ENCODE peak calls at places on chromosomes 1 and 21, in nine cellular contexts. I, Q, V, F, X, M, E, P and U are unnamed samples. For H3K36me3, the result is how much of the 10 kb centered on the place peaks cover.

GRCh38 chr1:219293440-219293839 is 119.8 kb downstream of the LYPLAL1 start:
- DNase-seq in X (no peak), I (no peak), V (no peak), F (no peak), M (no peak), P (no peak), E (no peak), Q (no peak), U (no peak)

GRCh38 chr21:17612565-17613241 is at the start of gene BTG3:
- DNase-seq in P (peak), I (peak), E (peak), Q (peak), V (peak), M (peak), X (peak), F (peak), U (no peak)

GRCh38 chr1:47407481-47407880 is 8.6 kb upstream of the FOXE3 start:
- DNase-seq in X (no peak), E (no peak), F (no peak), I (no peak), Q (no peak), M (no peak), P (no peak), V (no peak), U (no peak)

GRCh38 chr1:174052621-174053020 is 30.5 kb upstream of the RC3H1 start:
- DNase-seq in F (no peak), I (no peak), X (no peak), E (no peak), Q (no peak), V (no peak), P (no peak), M (no peak), U (no peak)

GRCh38 chr1:180181048-180181447 is 26.4 kb downstream of the QSOX1 start:
- DNase-seq in Q (no peak), P (no peak), E (peak), X (no peak), V (peak), F (no peak), M (peak), I (no peak), U (no peak)

GRCh38 chr1:230744382-230744781 is 2.8 kb upstream of the CAPN9 start:
- DNase-seq in I (no peak), P (no peak), X (no peak), M (no peak), V (no peak), E (no peak), Q (no peak), F (no peak), U (no peak)

GRCh38 chr1:211750599-211750998 is 75.2 kb upstream of the NEK2 start:
- DNase-seq in F (no peak), E (no peak), I (no peak), M (no peak), P (no peak), V (no peak), X (no peak), Q (no peak), U (no peak)

GRCh38 chr1:24902471-24902891 is 27.6 kb downstream of the RUNX3 start:
- DNase-seq in E (no peak), P (no peak), M (no peak), X (no peak), F (no peak), I (peak), Q (no peak), V (no peak), U (no peak)

GRCh38 chr1:173112129-173112528 is 61.4 kb upstream of the TNFSF18 start:
- DNase-seq in E (no peak), X (no peak), V (no peak), M (no peak), P (no peak), Q (no peak), I (no peak), F (no peak), U (no peak)

GRCh38 chr1:74426208-74426932 is 86.0 kb downstream of the LRRC53 start:
- DNase-seq in P (no peak), X (no peak), E (no peak), V (no peak), Q (no peak), M (no peak), I (no peak), F (no peak), U (no peak)

GRCh38 chr1:149845416-149845815 is 54.0 kb upstream of the BOLA1 start:
- DNase-seq in P (no peak), I (no peak), Q (no peak), F (no peak), V (no peak), X (no peak), M (no peak), E (no peak), U (no peak)

GRCh38 chr1:211726467-211726866 is 51.0 kb upstream of the NEK2 start:
- DNase-seq in P (no peak), I (no peak), F (no peak), V (no peak), M (no peak), E (no peak), Q (no peak), X (no peak), U (no peak)

GRCh38 chr1:8078176-8078671 is 52.1 kb upstream of the ERRFI1 start:
- DNase-seq in F (no peak), Q (peak), P (no peak), X (no peak), E (no peak), V (no peak), M (peak), I (no peak), U (no peak)

GRCh38 chr1:218829143-218829542 is 344.5 kb upstream of the LYPLAL1 start:
- DNase-seq in X (no peak), M (peak), F (no peak), I (no peak), Q (no peak), V (no peak), E (no peak), P (no peak), U (no peak)

GRCh38 chr1:1090424-1091343 is 16.6 kb upstream of the RNF223 start:
- DNase-seq in Q (no peak), P (no peak), V (no peak), I (no peak), F (no peak), E (peak), M (no peak), X (no peak), U (no peak)

GRCh38 chr1:50488403-50488802 is 65.2 kb upstream of the DMRTA2 start:
- DNase-seq in I (no peak), P (no peak), F (no peak), Q (no peak), X (no peak), E (no peak), V (no peak), M (no peak), U (no peak)

GRCh38 chr1:115089443-115090340 is at the start of gene TSPAN2:
- DNase-seq in F (peak), V (no peak), E (peak), M (peak), P (peak), X (peak), Q (peak), I (peak), U (no peak)

GRCh38 chr21:36980280-36981048 is 14.0 kb upstream of the HLCS start:
- DNase-seq in E (peak), M (no peak), I (peak), X (no peak), Q (peak), F (no peak), P (no peak), V (no peak), U (no peak)

GRCh38 chr21:40719615-40720014 is 127.3 kb downstream of the DSCAM start:
- DNase-seq in F (no peak), Q (no peak), P (no peak), M (no peak), V (no peak), I (no peak), X (no peak), E (no peak), U (no peak)

GRCh38 chr1:90550616-90551406 is 166.3 kb downstream of the BARHL2 start:
- DNase-seq in X (no peak), V (no peak), E (no peak), F (peak), I (no peak), Q (no peak), P (no peak), M (no peak), U (no peak)

GRCh38 chr1:208942394-208942793 is 641.1 kb upstream of the CAMK1G start:
- DNase-seq in F (no peak), Q (no peak), V (no peak), M (no peak), I (no peak), P (no peak), E (no peak), X (no peak), U (no peak)

GRCh38 chr21:46212721-46213484 is 15.7 kb downstream of the LSS start:
- DNase-seq in V (no peak), X (no peak), Q (no peak), M (no peak), I (no peak), E (peak), P (no peak), F (no peak), U (no peak)

GRCh38 chr1:239742416-239743109 is 349.1 kb upstream of the FMN2 start:
- DNase-seq in P (no peak), I (no peak), V (no peak), F (no peak), Q (no peak), E (no peak), X (no peak), M (no peak), U (no peak)

GRCh38 chr1:110596312-110596711 is 9.8 kb downstream of the KCNA2 start:
- DNase-seq in M (no peak), Q (no peak), P (no peak), X (no peak), V (no peak), F (no peak), I (no peak), E (no peak), U (no peak)

GRCh38 chr21:34358866-34359265 is 4.9 kb upstream of the KCNE2 start:
- DNase-seq in Q (no peak), I (no peak), F (no peak), V (no peak), M (no peak), E (no peak), X (no peak), P (no peak), U (no peak)

GRCh38 chr1:3456449-3456963 is 2.0 kb downstream of the ARHGEF16 start:
- DNase-seq in V (no peak), I (peak), P (no peak), M (no peak), F (no peak), X (no peak), E (no peak), Q (no peak), U (no peak)

GRCh38 chr1:91555821-91556531 is 55.3 kb downstream of the CDC7 start:
- DNase-seq in Q (no peak), X (peak), M (peak), I (no peak), E (no peak), P (no peak), F (no peak), V (no peak), U (no peak)

GRCh38 chr1:175600721-175601440 is 142.5 kb downstream of the TNR start:
- DNase-seq in M (no peak), I (no peak), P (no peak), Q (no peak), X (no peak), E (no peak), F (no peak), V (no peak), U (no peak)

GRCh38 chr1:30522031-30523004 is 201.1 kb downstream of the MATN1 start:
- DNase-seq in I (no peak), P (no peak), Q (no peak), V (no peak), M (no peak), E (peak), X (no peak), F (no peak), U (no peak)

GRCh38 chr1:15000671-15001070 is 152.9 kb upstream of the TMEM51 start:
- DNase-seq in Q (no peak), P (no peak), V (no peak), E (no peak), F (no peak), M (no peak), X (no peak), I (no peak), U (no peak)

GRCh38 chr1:165894591-165894990 is 67.2 kb downstream of the UCK2 start:
- DNase-seq in Q (no peak), V (no peak), X (no peak), M (peak), I (no peak), P (no peak), E (no peak), F (no peak), U (no peak)

GRCh38 chr1:156435551-156436318 is 64.8 kb downstream of the MEF2D start:
- DNase-seq in M (no peak), Q (no peak), E (no peak), V (no peak), P (no peak), F (no peak), X (no peak), I (peak), U (no peak)

GRCh38 chr1:67479146-67479891 is 49.1 kb upstream of the SERBP1 start:
- DNase-seq in F (no peak), V (no peak), E (peak), I (peak), M (no peak), X (no peak), P (peak), Q (peak), U (no peak)

DNA sequence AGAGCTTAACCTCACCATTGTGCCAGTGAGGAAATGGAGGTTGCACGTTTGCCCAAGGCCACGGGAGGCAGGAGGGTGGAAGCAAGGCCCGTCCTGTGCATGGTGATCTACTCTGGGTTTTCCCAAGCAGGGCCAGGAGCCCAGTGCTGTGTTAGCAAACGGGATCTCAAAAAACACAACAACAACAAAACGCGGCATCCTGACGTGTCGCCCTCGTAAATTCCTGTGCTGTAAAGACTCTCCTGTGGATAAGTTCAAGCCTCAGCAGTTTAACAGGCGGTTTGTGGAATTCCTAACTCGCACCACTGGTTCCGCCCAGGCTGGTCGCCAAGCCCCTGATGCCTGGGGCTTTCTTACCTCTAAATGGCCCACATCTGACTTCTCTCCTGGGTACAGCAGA is 39.1 kb downstream of the TFF3 start:
- DNase-seq in E (no peak), V (no peak), M (no peak), Q (peak), F (no peak), I (no peak), X (no peak), P (no peak), U (no peak)
- H3K36me3 ChIP-seq in E (under half), V (half or more), M (under half), Q (under half), F (under half), I (half or more), X (under half), P (under half), U (under half)

DNA sequence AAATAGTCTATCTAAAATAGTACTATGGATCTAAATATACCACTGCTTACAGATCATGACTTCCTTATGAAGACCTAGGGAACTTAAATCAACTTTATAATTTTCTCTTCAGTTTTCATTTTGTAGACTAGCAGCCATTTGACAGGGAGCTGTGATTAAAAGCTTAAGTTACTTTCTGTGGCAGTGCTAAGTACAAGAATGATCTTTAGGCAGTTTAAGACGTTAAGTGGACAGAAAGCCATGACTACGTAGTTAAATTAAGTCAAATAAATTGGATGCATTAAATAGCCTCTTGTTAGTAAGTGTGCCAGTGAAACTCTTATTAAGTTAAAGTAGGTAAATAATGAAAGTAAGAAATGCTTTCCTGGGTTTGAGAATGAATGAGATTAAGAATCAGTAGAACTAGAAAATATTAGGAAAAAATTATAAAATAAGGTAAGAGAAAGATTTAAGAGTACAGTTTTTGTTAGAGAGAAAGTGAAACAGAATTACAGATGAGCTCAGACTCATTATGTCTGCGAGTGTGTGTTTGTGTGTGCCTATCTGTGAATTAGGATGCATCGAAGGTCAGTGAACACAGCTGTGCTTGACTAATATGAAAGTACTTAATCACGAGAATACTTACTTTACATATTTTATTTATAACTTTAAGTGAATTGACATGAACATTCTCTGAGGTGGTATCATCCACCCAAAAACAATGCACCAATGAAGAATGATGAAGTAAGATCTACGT is 336.9 kb downstream of the KCNT2 start:
- DNase-seq in F (no peak), E (no peak), X (no peak), M (no peak), P (no peak), V (no peak), Q (no peak), I (no peak), U (no peak)
- H3K4me3 ChIP-seq in F (no peak), E (no peak), X (no peak), M (no peak), P (no peak), V (no peak), Q (no peak), I (no peak), U (no peak)

GRCh38 chr1:12275370-12275769 is 45.5 kb downstream of the VPS13D start:
- DNase-seq in Q (no peak), V (peak), E (peak), I (peak), X (no peak), M (peak), F (peak), P (no peak), U (no peak)

GRCh38 chr1:12276225-12276624 is 46.4 kb downstream of the VPS13D start:
- DNase-seq in F (peak), I (peak), X (no peak), V (no peak), P (no peak), M (peak), Q (no peak), E (no peak), U (no peak)

GRCh38 chr1:12272770-12273169 is 42.9 kb downstream of the VPS13D start:
- DNase-seq in F (no peak), I (no peak), E (no peak), Q (no peak), V (no peak), X (no peak), P (no peak), M (no peak), U (no peak)

DNA sequence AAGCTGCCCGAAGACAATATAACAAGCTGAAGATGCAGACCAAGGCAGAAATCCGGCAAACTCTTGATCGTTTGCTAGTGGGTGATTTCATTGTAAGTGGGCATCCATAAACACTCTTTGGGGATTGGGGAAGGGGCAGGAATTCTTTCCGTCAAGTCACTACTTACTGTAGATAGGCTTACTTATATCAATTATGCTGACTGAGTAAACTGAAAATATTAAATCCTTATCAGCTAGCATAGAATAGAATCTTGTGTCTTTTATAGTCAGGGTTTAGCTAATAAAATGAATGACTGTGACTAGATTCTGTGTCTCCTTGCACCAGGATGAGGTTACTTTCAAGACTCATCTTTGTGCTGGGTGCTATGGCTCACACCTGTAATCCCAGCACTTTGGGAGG is 41.2 kb downstream of the VPS13D start:
- DNase-seq in P (no peak), E (no peak), F (no peak), X (no peak), V (no peak), Q (no peak), M (no peak), I (no peak), U (no peak)
- H3K36me3 ChIP-seq in P (half or more), E (under half), F (under half), X (under half), V (half or more), Q (under half), M (half or more), I (half or more), U (under half)

DNA sequence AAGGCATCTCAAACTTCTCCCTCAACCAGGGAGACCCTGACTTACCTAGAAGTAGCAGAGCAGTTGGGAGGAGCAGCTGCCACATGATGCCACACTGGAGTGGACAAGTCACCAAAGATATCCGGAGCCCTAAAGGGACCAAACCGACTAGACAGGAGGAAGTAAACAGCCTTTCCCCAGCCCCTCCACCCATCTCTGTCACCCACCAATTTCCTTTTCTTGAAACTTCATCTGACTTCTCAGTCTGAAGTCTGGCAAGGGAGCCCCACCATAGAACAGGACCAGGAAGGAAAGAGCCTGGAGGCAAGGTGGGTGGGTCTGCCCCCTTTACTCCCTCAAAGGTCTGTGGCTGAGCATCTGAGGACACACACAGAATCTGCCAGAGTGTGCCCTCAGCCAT is at the start of gene FCGR3A:
- DNase-seq in M (no peak), F (no peak), E (no peak), P (no peak), V (no peak), I (no peak), X (no peak), Q (no peak), U (no peak)
- H3K4me3 ChIP-seq in M (no peak), F (no peak), E (no peak), P (peak), V (no peak), I (no peak), X (no peak), Q (no peak), U (no peak)

GRCh38 chr1:170853302-170853701 is 82.0 kb upstream of the MROH9 start:
- DNase-seq in P (no peak), Q (no peak), E (no peak), X (no peak), I (no peak), F (no peak), V (no peak), M (no peak), U (no peak)
- H3K36me3 ChIP-seq in P (under half), Q (under half), E (under half), X (under half), I (under half), F (under half), V (under half), M (under half), U (under half)

GRCh38 chr21:38985423-38986378 is 180.0 kb downstream of the ETS2 start:
- DNase-seq in M (peak), X (no peak), I (peak), F (no peak), P (peak), Q (peak), E (peak), V (peak), U (no peak)

GRCh38 chr21:38984568-38984967 is 178.8 kb downstream of the ETS2 start:
- DNase-seq in Q (no peak), V (peak), F (no peak), X (no peak), I (no peak), P (no peak), E (no peak), M (no peak), U (no peak)

GRCh38 chr21:38983560-38983959 is 177.8 kb downstream of the ETS2 start:
- DNase-seq in F (no peak), Q (no peak), X (no peak), V (no peak), M (no peak), E (no peak), I (no peak), P (no peak), U (no peak)

GRCh38 chr21:38986460-38987395 is 181.0 kb downstream of the ETS2 start:
- DNase-seq in M (no peak), I (no peak), Q (no peak), F (no peak), V (peak), P (no peak), E (no peak), X (no peak), U (no peak)

DNA sequence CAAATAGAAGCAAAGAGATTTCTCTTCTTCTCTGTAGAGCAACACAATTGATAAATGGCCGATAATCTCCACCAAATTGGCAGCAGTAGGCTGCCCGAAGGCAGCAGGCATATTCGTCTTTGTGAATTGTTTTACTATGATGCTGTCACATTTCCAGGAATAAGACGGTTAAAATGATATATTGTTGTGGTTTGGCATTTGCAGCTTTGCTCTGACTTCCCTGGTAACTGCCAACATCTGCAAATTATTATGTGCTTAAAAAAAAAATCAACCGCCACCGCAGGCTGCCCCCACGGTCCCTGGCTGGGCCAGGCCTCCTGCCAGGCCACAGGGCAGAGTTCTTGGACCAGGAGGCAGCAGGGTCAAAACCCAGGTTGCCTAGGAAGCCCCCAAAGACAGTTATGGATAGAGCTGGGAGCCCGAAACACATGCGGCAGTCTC is 179.3 kb downstream of the ETS2 start:
- DNase-seq in Q (no peak), X (no peak), P (no peak), V (peak), F (no peak), E (no peak), I (no peak), M (no peak), U (no peak)
- H3K4me3 ChIP-seq in Q (no peak), X (no peak), P (peak), V (no peak), F (no peak), E (no peak), I (no peak), M (no peak), U (peak)